ENCODE peak calls at places on chromosome 7, in five cellular contexts. One of them, this sample, is unnamed.

GRCh38 chr7:82443044-82443800 is at the start of gene CACNA2D1:
- DNase-seq in cardiac fibroblast: peak
- DNase-seq in GM12865: peak
- DNase-seq in neuronal stem cell: peak
- DNase-seq in upper lobe of right lung: peak
- DNase-seq in this sample: no peak

GRCh38 chr7:30422922-30423321 is 55.7 kb downstream of the NOD1 start:
- DNase-seq in cardiac fibroblast: peak
- DNase-seq in GM12865: no peak
- DNase-seq in neuronal stem cell: no peak
- DNase-seq in upper lobe of right lung: no peak
- DNase-seq in this sample: no peak

GRCh38 chr7:71488308-71488707 is 356.4 kb downstream of the GALNT17 start:
- DNase-seq in cardiac fibroblast: peak
- DNase-seq in GM12865: no peak
- DNase-seq in neuronal stem cell: no peak
- DNase-seq in upper lobe of right lung: no peak
- DNase-seq in this sample: no peak

GRCh38 chr7:52088008-52088787 is 771.6 kb upstream of the COBL start:
- DNase-seq in cardiac fibroblast: no peak
- DNase-seq in GM12865: no peak
- DNase-seq in neuronal stem cell: peak
- DNase-seq in upper lobe of right lung: no peak
- DNase-seq in this sample: no peak

GRCh38 chr7:1357601-1358271 is 101.5 kb downstream of the MICALL2 start:
- DNase-seq in cardiac fibroblast: no peak
- DNase-seq in GM12865: no peak
- DNase-seq in neuronal stem cell: no peak
- DNase-seq in upper lobe of right lung: peak
- DNase-seq in this sample: no peak

GRCh38 chr7:50497068-50497642 is 47.0 kb upstream of the FIGNL1 start:
- DNase-seq in cardiac fibroblast: peak
- DNase-seq in GM12865: no peak
- DNase-seq in neuronal stem cell: no peak
- DNase-seq in upper lobe of right lung: no peak
- DNase-seq in this sample: no peak

GRCh38 chr7:1237704-1238255 is 5.1 kb downstream of the UNCX start:
- DNase-seq in cardiac fibroblast: no peak
- DNase-seq in GM12865: no peak
- DNase-seq in neuronal stem cell: no peak
- DNase-seq in upper lobe of right lung: no peak
- DNase-seq in this sample: no peak

GRCh38 chr7:46281071-46281470 is 360.0 kb upstream of the IGFBP3 start:
- DNase-seq in cardiac fibroblast: no peak
- DNase-seq in GM12865: no peak
- DNase-seq in neuronal stem cell: no peak
- DNase-seq in upper lobe of right lung: no peak
- DNase-seq in this sample: no peak

GRCh38 chr7:75870557-75870956 is 8.3 kb upstream of the RHBDD2 start:
- DNase-seq in cardiac fibroblast: no peak
- DNase-seq in GM12865: no peak
- DNase-seq in neuronal stem cell: no peak
- DNase-seq in upper lobe of right lung: no peak
- DNase-seq in this sample: no peak

GRCh38 chr7:50426280-50427045 is 23.7 kb downstream of the FIGNL1 start:
- DNase-seq in cardiac fibroblast: no peak
- DNase-seq in GM12865: no peak
- DNase-seq in neuronal stem cell: no peak
- DNase-seq in upper lobe of right lung: no peak
- DNase-seq in this sample: no peak

GRCh38 chr7:90173127-90173844 is 19.0 kb downstream of the STEAP1 start:
- DNase-seq in cardiac fibroblast: no peak
- DNase-seq in GM12865: peak
- DNase-seq in neuronal stem cell: no peak
- DNase-seq in upper lobe of right lung: no peak
- DNase-seq in this sample: no peak

GRCh38 chr7:29921404-29922010 is 68.1 kb downstream of the SCRN1 start:
- DNase-seq in cardiac fibroblast: peak
- DNase-seq in GM12865: peak
- DNase-seq in neuronal stem cell: peak
- DNase-seq in upper lobe of right lung: no peak
- DNase-seq in this sample: peak

GRCh38 chr7:50508471-50508943 is 56.7 kb downstream of the DDC start:
- DNase-seq in cardiac fibroblast: no peak
- DNase-seq in GM12865: no peak
- DNase-seq in neuronal stem cell: no peak
- DNase-seq in upper lobe of right lung: no peak
- DNase-seq in this sample: no peak

GRCh38 chr7:23216021-23216420 is 30.6 kb upstream of the GPNMB start:
- DNase-seq in cardiac fibroblast: peak
- DNase-seq in GM12865: no peak
- DNase-seq in neuronal stem cell: no peak
- DNase-seq in upper lobe of right lung: peak
- DNase-seq in this sample: no peak

GRCh38 chr7:48040944-48041664 is 5.8 kb downstream of the C7orf57 start:
- DNase-seq in cardiac fibroblast: no peak
- DNase-seq in GM12865: no peak
- DNase-seq in neuronal stem cell: no peak
- DNase-seq in upper lobe of right lung: no peak
- DNase-seq in this sample: no peak

GRCh38 chr7:69837387-69838068 is 239.3 kb downstream of the AUTS2 start:
- DNase-seq in cardiac fibroblast: no peak
- DNase-seq in GM12865: no peak
- DNase-seq in neuronal stem cell: peak
- DNase-seq in upper lobe of right lung: no peak
- DNase-seq in this sample: no peak

GRCh38 chr7:140304071-140304799 is 94.1 kb downstream of the SLC37A3 start:
- DNase-seq in cardiac fibroblast: peak
- DNase-seq in GM12865: peak
- DNase-seq in neuronal stem cell: no peak
- DNase-seq in upper lobe of right lung: no peak
- DNase-seq in this sample: peak

GRCh38 chr7:56537952-56538351 is 421.7 kb upstream of the NUPR2 start:
- DNase-seq in cardiac fibroblast: no peak
- DNase-seq in GM12865: no peak
- DNase-seq in neuronal stem cell: no peak
- DNase-seq in upper lobe of right lung: no peak
- DNase-seq in this sample: peak

GRCh38 chr7:105916603-105917002 is 40.2 kb upstream of the ATXN7L1 start:
- DNase-seq in cardiac fibroblast: peak
- DNase-seq in GM12865: no peak
- DNase-seq in neuronal stem cell: no peak
- DNase-seq in upper lobe of right lung: no peak
- DNase-seq in this sample: no peak

GRCh38 chr7:31327071-31327470 is 13.5 kb downstream of the NEUROD6 start:
- DNase-seq in cardiac fibroblast: no peak
- DNase-seq in GM12865: no peak
- DNase-seq in neuronal stem cell: no peak
- DNase-seq in upper lobe of right lung: no peak
- DNase-seq in this sample: no peak

GRCh38 chr7:108055541-108056135 is 52.7 kb upstream of the LAMB1 start:
- DNase-seq in cardiac fibroblast: no peak
- DNase-seq in GM12865: no peak
- DNase-seq in neuronal stem cell: no peak
- DNase-seq in upper lobe of right lung: no peak
- DNase-seq in this sample: no peak

GRCh38 chr7:71636329-71636728 is 504.4 kb downstream of the GALNT17 start:
- DNase-seq in cardiac fibroblast: no peak
- DNase-seq in GM12865: no peak
- DNase-seq in neuronal stem cell: no peak
- DNase-seq in upper lobe of right lung: no peak
- DNase-seq in this sample: no peak

GRCh38 chr7:28988818-28989595 is 30.9 kb upstream of the TRIL start:
- DNase-seq in cardiac fibroblast: peak
- DNase-seq in GM12865: no peak
- DNase-seq in neuronal stem cell: no peak
- DNase-seq in upper lobe of right lung: no peak
- DNase-seq in this sample: no peak

GRCh38 chr7:128831178-128831993 is 1.2 kb downstream of the FLNC start:
- DNase-seq in cardiac fibroblast: peak
- DNase-seq in GM12865: no peak
- DNase-seq in neuronal stem cell: peak
- DNase-seq in upper lobe of right lung: no peak
- DNase-seq in this sample: peak

GRCh38 chr7:90625562-90625961 is 29.4 kb downstream of the CDK14 start:
- DNase-seq in cardiac fibroblast: peak
- DNase-seq in GM12865: no peak
- DNase-seq in neuronal stem cell: peak
- DNase-seq in upper lobe of right lung: no peak
- DNase-seq in this sample: peak

GRCh38 chr7:85997515-85997914 is 646.2 kb upstream of the GRM3 start:
- DNase-seq in cardiac fibroblast: no peak
- DNase-seq in GM12865: no peak
- DNase-seq in neuronal stem cell: no peak
- DNase-seq in upper lobe of right lung: no peak
- DNase-seq in this sample: no peak

GRCh38 chr7:51316262-51316665 is 345 bp downstream of the COBL start:
- DNase-seq in cardiac fibroblast: no peak
- DNase-seq in GM12865: no peak
- DNase-seq in neuronal stem cell: no peak
- DNase-seq in upper lobe of right lung: peak
- DNase-seq in this sample: peak

GRCh38 chr7:137592232-137592896 is 248.8 kb upstream of the PTN start:
- DNase-seq in cardiac fibroblast: peak
- DNase-seq in GM12865: peak
- DNase-seq in neuronal stem cell: peak
- DNase-seq in upper lobe of right lung: no peak
- DNase-seq in this sample: peak

GRCh38 chr7:110170762-110171161 is 920.2 kb upstream of the LRRN3 start:
- DNase-seq in cardiac fibroblast: no peak
- DNase-seq in GM12865: no peak
- DNase-seq in neuronal stem cell: no peak
- DNase-seq in upper lobe of right lung: no peak
- DNase-seq in this sample: no peak

GRCh38 chr7:5681423-5681822 is 100.0 kb downstream of the RNF216 start:
- DNase-seq in cardiac fibroblast: no peak
- DNase-seq in GM12865: no peak
- DNase-seq in neuronal stem cell: no peak
- DNase-seq in upper lobe of right lung: no peak
- DNase-seq in this sample: no peak

GRCh38 chr7:5679741-5680473 is 101.6 kb downstream of the RNF216 start:
- DNase-seq in cardiac fibroblast: peak
- DNase-seq in GM12865: peak
- DNase-seq in neuronal stem cell: no peak
- DNase-seq in upper lobe of right lung: peak
- DNase-seq in this sample: no peak

GRCh38 chr7:5679047-5679740 is 102.3 kb downstream of the RNF216 start:
- DNase-seq in cardiac fibroblast: no peak
- DNase-seq in GM12865: no peak
- DNase-seq in neuronal stem cell: peak
- DNase-seq in upper lobe of right lung: no peak
- DNase-seq in this sample: no peak

GRCh38 chr7:5682889-5683670 is 98.4 kb downstream of the RNF216 start:
- DNase-seq in cardiac fibroblast: no peak
- DNase-seq in GM12865: no peak
- DNase-seq in neuronal stem cell: no peak
- DNase-seq in upper lobe of right lung: no peak
- DNase-seq in this sample: no peak

GRCh38 chr7:5681979-5682546 is 99.4 kb downstream of the RNF216 start:
- DNase-seq in cardiac fibroblast: no peak
- DNase-seq in GM12865: peak
- DNase-seq in neuronal stem cell: no peak
- DNase-seq in upper lobe of right lung: no peak
- DNase-seq in this sample: no peak
- H3K4me3 ChIP-seq in cardiac fibroblast: no peak
- H3K4me3 ChIP-seq in GM12865: peak
- H3K4me3 ChIP-seq in neuronal stem cell: no peak
- H3K4me3 ChIP-seq in upper lobe of right lung: no peak
- H3K4me3 ChIP-seq in this sample: no peak

GRCh38 chr7:68249611-68250010 is 1253.0 kb downstream of the TYW1 start:
- DNase-seq in cardiac fibroblast: no peak
- DNase-seq in GM12865: no peak
- DNase-seq in neuronal stem cell: no peak
- DNase-seq in upper lobe of right lung: no peak
- DNase-seq in this sample: no peak
- H3K4me3 ChIP-seq in cardiac fibroblast: no peak
- H3K4me3 ChIP-seq in GM12865: no peak
- H3K4me3 ChIP-seq in neuronal stem cell: no peak
- H3K4me3 ChIP-seq in upper lobe of right lung: no peak
- H3K4me3 ChIP-seq in this sample: no peak

GRCh38 chr7:158050441-158051371 is 536.9 kb downstream of the PTPRN2 start:
- DNase-seq in cardiac fibroblast: no peak
- DNase-seq in GM12865: no peak
- DNase-seq in neuronal stem cell: no peak
- DNase-seq in upper lobe of right lung: peak
- DNase-seq in this sample: no peak

GRCh38 chr7:158047386-158048059 is 540.1 kb downstream of the PTPRN2 start:
- DNase-seq in cardiac fibroblast: no peak
- DNase-seq in GM12865: no peak
- DNase-seq in neuronal stem cell: no peak
- DNase-seq in upper lobe of right lung: peak
- DNase-seq in this sample: no peak

GRCh38 chr7:158049271-158049670 is 538.4 kb downstream of the PTPRN2 start:
- DNase-seq in cardiac fibroblast: no peak
- DNase-seq in GM12865: no peak
- DNase-seq in neuronal stem cell: no peak
- DNase-seq in upper lobe of right lung: peak
- DNase-seq in this sample: no peak

GRCh38 chr7:158051372-158051760 is 536.3 kb downstream of the PTPRN2 start:
- DNase-seq in cardiac fibroblast: no peak
- DNase-seq in GM12865: no peak
- DNase-seq in neuronal stem cell: no peak
- DNase-seq in upper lobe of right lung: peak
- DNase-seq in this sample: no peak

GRCh38 chr7:158048569-158048968 is 539.1 kb downstream of the PTPRN2 start:
- DNase-seq in cardiac fibroblast: no peak
- DNase-seq in GM12865: no peak
- DNase-seq in neuronal stem cell: no peak
- DNase-seq in upper lobe of right lung: no peak
- DNase-seq in this sample: no peak
- H3K4me3 ChIP-seq in cardiac fibroblast: no peak
- H3K4me3 ChIP-seq in GM12865: no peak
- H3K4me3 ChIP-seq in neuronal stem cell: no peak
- H3K4me3 ChIP-seq in upper lobe of right lung: no peak
- H3K4me3 ChIP-seq in this sample: no peak

GRCh38 chr7:37684927-37685326 is 1.4 kb downstream of the GPR141 start:
- DNase-seq in cardiac fibroblast: no peak
- DNase-seq in GM12865: no peak
- DNase-seq in neuronal stem cell: no peak
- DNase-seq in upper lobe of right lung: no peak
- DNase-seq in this sample: no peak

GRCh38 chr7:37694208-37695080 is 10.9 kb downstream of the GPR141 start:
- DNase-seq in cardiac fibroblast: no peak
- DNase-seq in GM12865: no peak
- DNase-seq in neuronal stem cell: peak
- DNase-seq in upper lobe of right lung: peak
- DNase-seq in this sample: no peak

DNA sequence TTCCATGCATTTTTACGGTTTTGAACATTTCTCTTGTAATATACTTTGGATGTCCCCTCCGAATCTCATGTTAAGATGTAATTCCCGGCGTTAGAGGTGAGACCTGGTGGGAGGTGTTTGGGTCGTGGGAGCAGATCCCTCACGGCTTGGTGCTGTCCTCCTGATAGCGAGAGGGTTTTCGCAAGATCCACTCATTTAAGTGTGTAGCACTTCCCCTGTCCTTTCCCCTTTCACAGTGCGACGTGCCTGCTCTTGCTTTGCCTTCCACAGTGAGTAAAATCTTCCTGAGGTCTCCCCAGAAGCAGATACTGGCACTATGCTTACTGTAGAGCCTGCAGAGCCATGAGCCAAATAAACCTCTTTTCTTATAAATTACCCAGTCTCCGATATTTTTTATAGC is 6.6 kb downstream of the GPR141 start:
- DNase-seq in cardiac fibroblast: no peak
- DNase-seq in GM12865: no peak
- DNase-seq in neuronal stem cell: no peak
- DNase-seq in upper lobe of right lung: no peak
- DNase-seq in this sample: no peak
- H3K4me3 ChIP-seq in cardiac fibroblast: no peak
- H3K4me3 ChIP-seq in GM12865: no peak
- H3K4me3 ChIP-seq in neuronal stem cell: no peak
- H3K4me3 ChIP-seq in upper lobe of right lung: no peak
- H3K4me3 ChIP-seq in this sample: no peak

This sample was measured in WERI-Rb-1.